ENCODE peak calls at places on chromosomes 16 and 17, in eight cellular contexts. V, T, J, U, R, Z, O and H are unnamed samples.

GRCh38 chr16:88833086-88833485 is 21.4 kb upstream of the APRT start:
- DNase-seq in V (no peak), T (no peak), J (no peak), U (no peak), R (no peak), Z (no peak), O (no peak), H (no peak)

GRCh38 chr16:88430524-88431446 is 22.3 kb upstream of the ZFPM1 start:
- DNase-seq in V (peak), T (peak), J (no peak), U (peak), R (no peak), Z (no peak), O (no peak), H (no peak)

GRCh38 chr16:55645986-55646385 is 9.8 kb upstream of the SLC6A2 start:
- DNase-seq in V (no peak), T (no peak), J (no peak), U (no peak), R (no peak), Z (no peak), O (no peak), H (no peak)

GRCh38 chr17:77834170-77835115 is 124.1 kb upstream of the TNRC6C start:
- DNase-seq in V (no peak), T (peak), J (peak), U (peak), R (no peak), Z (no peak), O (peak), H (no peak)

GRCh38 chr16:1899641-1900451 is 18.4 kb downstream of the HS3ST6 start:
- DNase-seq in V (no peak), T (no peak), J (no peak), U (peak), R (peak), Z (peak), O (no peak), H (no peak)

GRCh38 chr17:7989781-7990655 is 12.4 kb upstream of the GUCY2D start:
- DNase-seq in V (peak), T (peak), J (no peak), U (peak), R (peak), Z (peak), O (peak), H (peak)

GRCh38 chr16:56212144-56212543 is 20.9 kb downstream of the GNAO1 start:
- DNase-seq in V (no peak), T (no peak), J (no peak), U (no peak), R (no peak), Z (no peak), O (no peak), H (no peak)

GRCh38 chr16:17520567-17520966 is 49.8 kb upstream of the XYLT1 start:
- DNase-seq in V (no peak), T (no peak), J (no peak), U (no peak), R (no peak), Z (no peak), O (no peak), H (no peak)

GRCh38 chr16:54931041-54931756 is 534 bp downstream of the IRX5 start:
- DNase-seq in V (no peak), T (no peak), J (no peak), U (peak), R (no peak), Z (no peak), O (no peak), H (no peak)

GRCh38 chr16:15607700-15608396 is 35.1 kb downstream of the MARF1 start:
- DNase-seq in V (no peak), T (no peak), J (no peak), U (peak), R (peak), Z (no peak), O (no peak), H (no peak)

GRCh38 chr17:10295728-10296343 is 77.0 kb downstream of the MYH13 start:
- DNase-seq in V (no peak), T (no peak), J (no peak), U (peak), R (peak), Z (no peak), O (no peak), H (no peak)

GRCh38 chr16:27374231-27374793 is 27.7 kb upstream of the IL21R start:
- DNase-seq in V (no peak), T (no peak), J (no peak), U (peak), R (no peak), Z (no peak), O (no peak), H (no peak)

GRCh38 chr16:81817789-81818304 is 38.8 kb downstream of the PLCG2 start:
- DNase-seq in V (no peak), T (no peak), J (no peak), U (peak), R (no peak), Z (no peak), O (no peak), H (no peak)

GRCh38 chr17:38908676-38909181 is 16.7 kb upstream of the LASP1NB start:
- DNase-seq in V (no peak), T (no peak), J (no peak), U (no peak), R (peak), Z (no peak), O (no peak), H (no peak)

GRCh38 chr17:63542218-63542545 is 8.1 kb upstream of the DCAF7 start:
- DNase-seq in V (no peak), T (no peak), J (no peak), U (no peak), R (no peak), Z (no peak), O (peak), H (no peak)

GRCh38 chr17:1762906-1763829 is 1.3 kb downstream of the SERPINF1 start:
- DNase-seq in V (no peak), T (no peak), J (no peak), U (peak), R (no peak), Z (no peak), O (no peak), H (no peak)

GRCh38 chr16:83004868-83005652 is 378.3 kb downstream of the CDH13 start:
- DNase-seq in V (no peak), T (no peak), J (no peak), U (no peak), R (no peak), Z (no peak), O (no peak), H (no peak)

GRCh38 chr16:89320717-89321501 is 103.4 kb downstream of the ZNF778 start:
- DNase-seq in V (no peak), T (no peak), J (no peak), U (no peak), R (peak), Z (peak), O (no peak), H (no peak)

GRCh38 chr16:30490210-30490609 is 17.7 kb downstream of the ITGAL start:
- DNase-seq in V (no peak), T (no peak), J (no peak), U (no peak), R (peak), Z (no peak), O (peak), H (no peak)